ENCODE peak calls at places on chromosomes 1 and 21, in ten cellular contexts. One of them, this sample, is unnamed.

GRCh38 chr1:203196371-203196770 is 9.9 kb upstream of the CHI3L1 start:
- DNase-seq in astrocyte: peak
- DNase-seq in fibroblast of the aortic adventitia: peak
- DNase-seq in right lobe of liver: no peak
- DNase-seq in mucosa of descending colon: no peak
- DNase-seq in GM12864: no peak
- DNase-seq in uterus: no peak
- DNase-seq in neural crest cell: no peak
- DNase-seq in tibial artery: peak
- DNase-seq in AG09319: no peak
- DNase-seq in this sample: no peak

GRCh38 chr1:158112994-158113758 is 67.5 kb upstream of the CD1D start:
- DNase-seq in mucosa of descending colon: peak
- DNase-seq in tibial artery: no peak
- DNase-seq in GM12864: no peak
- DNase-seq in uterus: no peak
- DNase-seq in neural crest cell: peak
- DNase-seq in fibroblast of the aortic adventitia: no peak
- DNase-seq in AG09319: no peak
- DNase-seq in astrocyte: no peak
- DNase-seq in right lobe of liver: no peak
- DNase-seq in this sample: peak

GRCh38 chr1:44822131-44822701 is 13.9 kb downstream of the BTBD19 start:
- DNase-seq in AG09319: no peak
- DNase-seq in right lobe of liver: peak
- DNase-seq in uterus: no peak
- DNase-seq in astrocyte: no peak
- DNase-seq in neural crest cell: no peak
- DNase-seq in GM12864: no peak
- DNase-seq in fibroblast of the aortic adventitia: no peak
- DNase-seq in mucosa of descending colon: no peak
- DNase-seq in tibial artery: peak
- DNase-seq in this sample: no peak

GRCh38 chr1:39034114-39034654 is 8.0 kb downstream of the NDUFS5 start:
- DNase-seq in right lobe of liver: no peak
- DNase-seq in neural crest cell: no peak
- DNase-seq in astrocyte: no peak
- DNase-seq in mucosa of descending colon: no peak
- DNase-seq in uterus: no peak
- DNase-seq in fibroblast of the aortic adventitia: no peak
- DNase-seq in AG09319: no peak
- DNase-seq in tibial artery: peak
- DNase-seq in GM12864: no peak
- DNase-seq in this sample: no peak

GRCh38 chr1:170010443-170010842 is 64.1 kb downstream of the KIFAP3 start:
- DNase-seq in neural crest cell: peak
- DNase-seq in uterus: peak
- DNase-seq in GM12864: peak
- DNase-seq in right lobe of liver: no peak
- DNase-seq in astrocyte: peak
- DNase-seq in AG09319: peak
- DNase-seq in mucosa of descending colon: no peak
- DNase-seq in tibial artery: no peak
- DNase-seq in fibroblast of the aortic adventitia: peak
- DNase-seq in this sample: peak

GRCh38 chr1:20048563-20048962 is 21.4 kb upstream of the PLA2G5 start:
- DNase-seq in GM12864: no peak
- DNase-seq in astrocyte: no peak
- DNase-seq in AG09319: no peak
- DNase-seq in tibial artery: no peak
- DNase-seq in uterus: no peak
- DNase-seq in neural crest cell: no peak
- DNase-seq in mucosa of descending colon: no peak
- DNase-seq in fibroblast of the aortic adventitia: no peak
- DNase-seq in right lobe of liver: no peak
- DNase-seq in this sample: no peak

GRCh38 chr1:99619583-99619982 is 26.3 kb upstream of the PALMD start:
- DNase-seq in fibroblast of the aortic adventitia: peak
- DNase-seq in uterus: no peak
- DNase-seq in tibial artery: no peak
- DNase-seq in astrocyte: no peak
- DNase-seq in mucosa of descending colon: no peak
- DNase-seq in right lobe of liver: no peak
- DNase-seq in AG09319: no peak
- DNase-seq in neural crest cell: no peak
- DNase-seq in GM12864: no peak
- DNase-seq in this sample: no peak

GRCh38 chr1:181985981-181986906 is 75.3 kb downstream of the ZNF648 start:
- DNase-seq in astrocyte: no peak
- DNase-seq in uterus: no peak
- DNase-seq in AG09319: no peak
- DNase-seq in right lobe of liver: no peak
- DNase-seq in tibial artery: no peak
- DNase-seq in neural crest cell: no peak
- DNase-seq in GM12864: no peak
- DNase-seq in mucosa of descending colon: no peak
- DNase-seq in fibroblast of the aortic adventitia: no peak
- DNase-seq in this sample: no peak

GRCh38 chr1:59742526-59742925 is 72.2 kb upstream of the HOOK1 start:
- DNase-seq in tibial artery: no peak
- DNase-seq in GM12864: no peak
- DNase-seq in right lobe of liver: no peak
- DNase-seq in AG09319: no peak
- DNase-seq in neural crest cell: no peak
- DNase-seq in fibroblast of the aortic adventitia: no peak
- DNase-seq in uterus: no peak
- DNase-seq in astrocyte: no peak
- DNase-seq in mucosa of descending colon: no peak
- DNase-seq in this sample: no peak

GRCh38 chr1:1137256-1138045 is 21.6 kb upstream of the C1orf159 start:
- DNase-seq in tibial artery: no peak
- DNase-seq in GM12864: no peak
- DNase-seq in astrocyte: no peak
- DNase-seq in uterus: no peak
- DNase-seq in AG09319: no peak
- DNase-seq in right lobe of liver: no peak
- DNase-seq in neural crest cell: no peak
- DNase-seq in mucosa of descending colon: peak
- DNase-seq in fibroblast of the aortic adventitia: no peak
- DNase-seq in this sample: peak

GRCh38 chr1:11938722-11939526 is 4.4 kb downstream of the PLOD1 start:
- DNase-seq in right lobe of liver: no peak
- DNase-seq in astrocyte: no peak
- DNase-seq in neural crest cell: no peak
- DNase-seq in AG09319: no peak
- DNase-seq in mucosa of descending colon: no peak
- DNase-seq in GM12864: no peak
- DNase-seq in uterus: peak
- DNase-seq in fibroblast of the aortic adventitia: no peak
- DNase-seq in tibial artery: no peak
- DNase-seq in this sample: no peak

GRCh38 chr1:203453616-203454015 is 22.0 kb upstream of the PRELP start:
- DNase-seq in AG09319: no peak
- DNase-seq in neural crest cell: no peak
- DNase-seq in uterus: no peak
- DNase-seq in fibroblast of the aortic adventitia: no peak
- DNase-seq in tibial artery: peak
- DNase-seq in GM12864: no peak
- DNase-seq in right lobe of liver: no peak
- DNase-seq in mucosa of descending colon: no peak
- DNase-seq in astrocyte: no peak
- DNase-seq in this sample: no peak

GRCh38 chr1:219927956-219928790 is at the start of gene SLC30A10:
- DNase-seq in fibroblast of the aortic adventitia: no peak
- DNase-seq in uterus: no peak
- DNase-seq in tibial artery: no peak
- DNase-seq in neural crest cell: peak
- DNase-seq in astrocyte: peak
- DNase-seq in AG09319: no peak
- DNase-seq in mucosa of descending colon: peak
- DNase-seq in GM12864: no peak
- DNase-seq in right lobe of liver: peak
- DNase-seq in this sample: peak

GRCh38 chr21:41507521-41508414 is at the start of gene TMPRSS2:
- DNase-seq in tibial artery: no peak
- DNase-seq in AG09319: no peak
- DNase-seq in uterus: no peak
- DNase-seq in mucosa of descending colon: peak
- DNase-seq in GM12864: no peak
- DNase-seq in neural crest cell: no peak
- DNase-seq in fibroblast of the aortic adventitia: no peak
- DNase-seq in right lobe of liver: peak
- DNase-seq in astrocyte: no peak
- DNase-seq in this sample: peak

GRCh38 chr1:163401211-163401610 is 79.5 kb downstream of the NUF2 start:
- DNase-seq in AG09319: no peak
- DNase-seq in GM12864: no peak
- DNase-seq in uterus: no peak
- DNase-seq in astrocyte: no peak
- DNase-seq in tibial artery: no peak
- DNase-seq in mucosa of descending colon: no peak
- DNase-seq in right lobe of liver: no peak
- DNase-seq in fibroblast of the aortic adventitia: no peak
- DNase-seq in neural crest cell: no peak
- DNase-seq in this sample: no peak

GRCh38 chr1:219465247-219466093 is 147.4 kb downstream of the ZC3H11B start:
- DNase-seq in right lobe of liver: no peak
- DNase-seq in fibroblast of the aortic adventitia: peak
- DNase-seq in tibial artery: no peak
- DNase-seq in astrocyte: peak
- DNase-seq in mucosa of descending colon: no peak
- DNase-seq in uterus: no peak
- DNase-seq in GM12864: peak
- DNase-seq in neural crest cell: no peak
- DNase-seq in AG09319: peak
- DNase-seq in this sample: no peak

GRCh38 chr1:30270468-30270867 is 452.9 kb downstream of the MATN1 start:
- DNase-seq in mucosa of descending colon: no peak
- DNase-seq in tibial artery: no peak
- DNase-seq in astrocyte: no peak
- DNase-seq in GM12864: no peak
- DNase-seq in uterus: no peak
- DNase-seq in right lobe of liver: no peak
- DNase-seq in neural crest cell: no peak
- DNase-seq in AG09319: no peak
- DNase-seq in fibroblast of the aortic adventitia: no peak
- DNase-seq in this sample: no peak
- TF ChIP-seq CTCF in mucosa of descending colon: no peak
- TF ChIP-seq CTCF in tibial artery: no peak
- TF ChIP-seq CTCF in astrocyte: no peak
- TF ChIP-seq CTCF in GM12864: no peak
- TF ChIP-seq CTCF in uterus: no peak
- TF ChIP-seq CTCF in right lobe of liver: no peak
- TF ChIP-seq CTCF in neural crest cell: no peak
- TF ChIP-seq CTCF in AG09319: no peak
- TF ChIP-seq CTCF in fibroblast of the aortic adventitia: no peak
- TF ChIP-seq CTCF in this sample: no peak

DNA sequence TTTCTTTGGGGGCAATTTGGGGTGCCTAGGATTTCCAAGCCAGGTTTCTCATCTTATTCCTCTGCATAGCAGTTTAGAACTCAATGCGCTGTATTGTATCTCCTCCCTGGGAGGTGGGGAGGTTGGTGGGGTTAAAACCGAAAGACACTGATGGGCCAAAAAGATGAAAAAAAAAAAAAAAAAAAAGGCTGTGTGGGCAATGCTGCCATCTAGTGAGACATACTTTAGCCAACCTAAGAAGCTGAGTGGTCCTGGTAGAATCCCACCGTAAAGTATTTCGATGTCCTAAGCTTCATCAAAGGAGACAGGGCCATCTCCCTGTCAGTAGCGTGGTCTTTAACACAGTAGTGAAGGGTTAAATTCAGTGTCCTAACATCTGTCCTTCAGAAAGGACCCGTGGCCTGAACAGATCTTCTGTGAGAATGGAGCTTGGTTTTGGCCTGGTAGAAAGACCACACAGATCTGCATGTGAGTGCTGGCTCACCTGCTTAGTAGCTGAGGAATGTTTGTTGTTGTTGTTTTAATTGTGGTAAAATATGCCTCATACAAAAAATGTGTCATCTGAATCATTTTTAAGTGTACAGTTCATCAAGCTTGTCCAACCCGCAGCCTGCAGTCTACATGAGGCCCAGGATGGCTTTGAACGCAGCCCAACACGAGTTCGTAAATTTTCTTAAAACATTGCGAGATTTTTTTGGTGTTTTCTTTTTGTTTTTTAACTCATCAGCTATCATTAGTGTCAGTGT is 226.2 kb downstream of the KIF26B start:
- DNase-seq in uterus: no peak
- DNase-seq in AG09319: no peak
- DNase-seq in astrocyte: no peak
- DNase-seq in GM12864: no peak
- DNase-seq in neural crest cell: no peak
- DNase-seq in fibroblast of the aortic adventitia: peak
- DNase-seq in right lobe of liver: no peak
- DNase-seq in tibial artery: no peak
- DNase-seq in mucosa of descending colon: no peak
- DNase-seq in this sample: no peak
- TF ChIP-seq CTCF in uterus: no peak
- TF ChIP-seq CTCF in AG09319: peak
- TF ChIP-seq CTCF in astrocyte: peak
- TF ChIP-seq CTCF in GM12864: peak
- TF ChIP-seq CTCF in neural crest cell: peak
- TF ChIP-seq CTCF in fibroblast of the aortic adventitia: peak
- TF ChIP-seq CTCF in right lobe of liver: no peak
- TF ChIP-seq CTCF in tibial artery: no peak
- TF ChIP-seq CTCF in mucosa of descending colon: no peak
- TF ChIP-seq CTCF in this sample: no peak

GRCh38 chr1:180365039-180365438 is 135.0 kb downstream of the LHX4 start:
- DNase-seq in AG09319: no peak
- DNase-seq in tibial artery: no peak
- DNase-seq in astrocyte: no peak
- DNase-seq in mucosa of descending colon: no peak
- DNase-seq in uterus: no peak
- DNase-seq in right lobe of liver: no peak
- DNase-seq in fibroblast of the aortic adventitia: no peak
- DNase-seq in GM12864: no peak
- DNase-seq in neural crest cell: no peak
- DNase-seq in this sample: peak
- TF ChIP-seq CTCF in AG09319: no peak
- TF ChIP-seq CTCF in tibial artery: no peak
- TF ChIP-seq CTCF in astrocyte: no peak
- TF ChIP-seq CTCF in mucosa of descending colon: no peak
- TF ChIP-seq CTCF in uterus: no peak
- TF ChIP-seq CTCF in right lobe of liver: no peak
- TF ChIP-seq CTCF in fibroblast of the aortic adventitia: no peak
- TF ChIP-seq CTCF in GM12864: peak
- TF ChIP-seq CTCF in neural crest cell: peak
- TF ChIP-seq CTCF in this sample: no peak

DNA sequence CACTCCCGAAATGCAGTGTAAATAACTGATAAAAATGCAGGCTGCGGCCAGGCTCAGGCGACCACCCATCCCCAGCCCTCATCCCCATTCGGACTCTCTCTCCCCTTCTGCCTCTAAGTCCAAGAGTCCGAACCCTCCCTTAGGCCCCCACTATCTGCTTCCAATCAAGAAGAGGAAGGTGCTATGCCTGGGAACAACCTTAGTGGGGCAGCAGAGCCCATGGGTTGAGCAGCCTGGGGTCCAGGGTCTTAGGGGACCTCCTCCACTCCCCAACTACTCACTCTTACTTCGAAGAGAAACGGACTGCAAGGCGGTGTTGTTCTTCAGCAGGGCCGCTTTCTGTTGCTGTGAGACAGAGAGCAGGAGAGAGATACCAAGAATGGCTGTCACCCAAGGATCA is 12.2 kb downstream of the ARHGEF2 start:
- DNase-seq in right lobe of liver: no peak
- DNase-seq in astrocyte: no peak
- DNase-seq in AG09319: no peak
- DNase-seq in uterus: no peak
- DNase-seq in neural crest cell: no peak
- DNase-seq in mucosa of descending colon: no peak
- DNase-seq in GM12864: no peak
- DNase-seq in fibroblast of the aortic adventitia: no peak
- DNase-seq in tibial artery: no peak
- DNase-seq in this sample: no peak
- TF ChIP-seq CTCF in right lobe of liver: no peak
- TF ChIP-seq CTCF in astrocyte: peak
- TF ChIP-seq CTCF in AG09319: no peak
- TF ChIP-seq CTCF in uterus: no peak
- TF ChIP-seq CTCF in neural crest cell: no peak
- TF ChIP-seq CTCF in mucosa of descending colon: no peak
- TF ChIP-seq CTCF in GM12864: peak
- TF ChIP-seq CTCF in fibroblast of the aortic adventitia: peak
- TF ChIP-seq CTCF in tibial artery: no peak
- TF ChIP-seq CTCF in this sample: no peak